ENCODE peak calls at places on chromosomes 6 and 20, in four cellular contexts. P is GM12878, B is stomach, U is A549. D is an unnamed sample.

GRCh38 chr6:155495011-155495768 is 39.6 kb upstream of the NOX3 start:
- DNase-seq in U (no peak), B (no peak), P (no peak), D (no peak)

GRCh38 chr20:44720994-44721784 is 6.0 kb downstream of the CCN5 start:
- DNase-seq in B (peak), P (no peak), U (no peak), D (no peak)

GRCh38 chr6:37054580-37054979 is 49.1 kb downstream of the FGD2 start:
- DNase-seq in B (no peak), P (no peak), U (no peak), D (no peak)

GRCh38 chr6:139378882-139379341 is 4.5 kb upstream of the CITED2 start:
- DNase-seq in P (no peak), U (peak), B (no peak), D (no peak)

GRCh38 chr6:136782021-136782770 is 10.1 kb downstream of the MAP3K5 start:
- DNase-seq in P (no peak), B (no peak), U (no peak), D (no peak)

GRCh38 chr6:35360349-35361138 is 18.2 kb downstream of the PPARD start:
- DNase-seq in P (no peak), B (no peak), U (no peak), D (no peak)

GRCh38 chr20:24978493-24978892 is 14.1 kb downstream of the APMAP start:
- DNase-seq in B (no peak), U (no peak), P (no peak), D (no peak)

GRCh38 chr6:159977242-159978214 is 8.6 kb downstream of the IGF2R start:
- DNase-seq in B (no peak), U (no peak), P (no peak), D (no peak)

GRCh38 chr20:25584905-25585704 is at the start of gene NINL:
- DNase-seq in B (peak), P (no peak), U (peak), D (peak)

GRCh38 chr6:132298344-132298949 is 102.8 kb downstream of the MOXD1 start:
- DNase-seq in B (peak), P (no peak), U (peak), D (peak)

GRCh38 chr20:25247666-25248500 is at the start of gene PYGB:
- DNase-seq in U (peak), P (peak), B (peak), D (peak)

DNA sequence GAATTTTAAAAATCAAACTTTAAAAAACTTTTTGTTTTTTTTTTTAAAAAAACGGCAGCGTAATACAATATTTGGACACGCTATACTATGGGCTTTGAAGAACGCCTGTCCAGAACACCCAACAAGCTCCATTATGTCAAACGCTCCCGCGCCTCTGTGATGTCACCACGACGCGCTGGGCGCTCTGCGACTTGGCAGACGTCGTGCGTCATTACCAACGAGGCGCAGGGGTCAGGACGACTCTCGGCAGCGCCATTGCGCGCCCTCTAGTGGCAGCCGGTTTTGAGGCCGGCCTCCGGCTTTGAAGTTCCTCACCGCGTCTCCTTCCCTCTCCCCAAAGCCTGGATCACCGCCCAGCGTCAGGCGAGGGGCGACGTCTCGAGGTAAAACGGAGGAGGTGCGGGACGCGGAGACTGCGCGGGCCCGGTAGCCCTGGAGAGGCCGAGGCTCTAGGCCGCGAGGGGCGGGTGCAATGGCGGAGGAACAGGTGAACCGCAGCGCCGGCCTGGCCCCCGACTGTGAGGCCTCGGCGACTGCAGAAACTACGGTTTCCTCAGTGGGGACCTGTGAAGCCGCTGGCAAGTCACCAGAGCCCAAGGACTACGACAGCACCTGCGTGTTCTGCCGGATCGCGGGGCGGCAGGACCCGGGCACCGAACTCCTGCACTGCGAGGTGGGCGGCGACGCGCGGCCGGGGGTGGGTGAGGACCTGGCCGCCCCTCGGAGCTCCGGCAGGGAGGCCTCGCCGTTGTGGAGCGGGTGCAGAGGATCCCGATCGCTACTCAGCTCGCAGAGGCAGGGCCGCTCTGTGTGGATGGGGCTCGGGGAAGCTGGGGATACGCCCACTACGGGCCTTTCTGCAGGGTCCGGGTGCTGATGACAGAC is at the start of gene HINT3:
- DNase-seq in U (peak), B (peak), P (peak), D (peak)
- TF ChIP-seq POLR2A in U (no peak), B (no peak), P (peak), D (peak)

GRCh38 chr20:47887477-47888080 is 102.3 kb upstream of the SULF2 start:
- DNase-seq in P (no peak), B (no peak), U (no peak), D (no peak)
- TF ChIP-seq CTCF in P (no peak), B (no peak), U (no peak), D (no peak)

DNA sequence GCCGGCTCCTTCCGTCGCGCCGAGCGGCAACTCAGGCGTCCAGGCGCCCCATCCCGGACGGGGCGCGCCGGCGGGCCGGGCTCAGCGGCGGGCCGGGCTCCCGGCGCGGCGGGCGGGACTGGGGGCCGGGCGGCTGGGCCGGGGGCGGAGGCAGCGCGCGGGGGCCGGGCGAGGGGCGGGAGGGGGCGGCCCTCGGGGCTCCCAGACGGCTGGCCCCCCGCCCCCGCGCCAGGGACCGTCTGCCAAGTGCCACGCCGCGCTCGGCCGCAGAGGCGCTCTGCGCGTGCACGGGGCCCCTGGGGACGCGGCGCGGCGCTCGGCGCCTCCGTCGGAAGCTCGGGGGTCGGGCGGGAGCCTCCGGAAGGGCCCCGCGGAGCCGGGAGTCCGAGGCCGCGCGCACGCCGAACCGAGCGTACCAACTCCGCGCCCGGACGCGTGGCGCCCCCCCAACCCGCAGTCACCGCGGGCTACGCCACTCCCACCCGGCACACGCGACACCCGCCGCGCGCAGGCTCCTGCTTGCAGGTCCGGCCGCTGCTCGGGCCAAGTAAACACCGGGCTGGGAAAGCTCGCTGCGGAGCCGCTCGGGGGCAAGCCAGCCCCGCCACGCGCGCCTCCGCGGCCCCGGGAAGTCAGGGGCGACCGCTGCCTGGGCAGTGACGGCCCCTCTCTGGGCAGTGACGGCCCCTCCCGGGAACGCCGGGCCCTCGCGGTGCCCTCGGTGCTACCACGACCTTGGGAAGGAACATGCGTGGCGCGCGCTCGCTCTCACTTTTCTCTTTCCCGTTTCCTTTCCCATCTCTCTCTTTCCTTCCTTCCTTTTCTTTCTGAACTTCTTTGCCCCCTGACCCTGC is at the start of gene PREX1:
- DNase-seq in B (peak), P (no peak), U (peak), D (peak)
- TF ChIP-seq POLR2A in B (no peak), P (peak), U (peak), D (no peak)

GRCh38 chr6:45625191-45625664 is 247.5 kb upstream of the SUPT3H start:
- DNase-seq in P (no peak), U (no peak), B (no peak), D (no peak)
- TF ChIP-seq CTCF in P (no peak), U (no peak), B (no peak), D (no peak)

DNA sequence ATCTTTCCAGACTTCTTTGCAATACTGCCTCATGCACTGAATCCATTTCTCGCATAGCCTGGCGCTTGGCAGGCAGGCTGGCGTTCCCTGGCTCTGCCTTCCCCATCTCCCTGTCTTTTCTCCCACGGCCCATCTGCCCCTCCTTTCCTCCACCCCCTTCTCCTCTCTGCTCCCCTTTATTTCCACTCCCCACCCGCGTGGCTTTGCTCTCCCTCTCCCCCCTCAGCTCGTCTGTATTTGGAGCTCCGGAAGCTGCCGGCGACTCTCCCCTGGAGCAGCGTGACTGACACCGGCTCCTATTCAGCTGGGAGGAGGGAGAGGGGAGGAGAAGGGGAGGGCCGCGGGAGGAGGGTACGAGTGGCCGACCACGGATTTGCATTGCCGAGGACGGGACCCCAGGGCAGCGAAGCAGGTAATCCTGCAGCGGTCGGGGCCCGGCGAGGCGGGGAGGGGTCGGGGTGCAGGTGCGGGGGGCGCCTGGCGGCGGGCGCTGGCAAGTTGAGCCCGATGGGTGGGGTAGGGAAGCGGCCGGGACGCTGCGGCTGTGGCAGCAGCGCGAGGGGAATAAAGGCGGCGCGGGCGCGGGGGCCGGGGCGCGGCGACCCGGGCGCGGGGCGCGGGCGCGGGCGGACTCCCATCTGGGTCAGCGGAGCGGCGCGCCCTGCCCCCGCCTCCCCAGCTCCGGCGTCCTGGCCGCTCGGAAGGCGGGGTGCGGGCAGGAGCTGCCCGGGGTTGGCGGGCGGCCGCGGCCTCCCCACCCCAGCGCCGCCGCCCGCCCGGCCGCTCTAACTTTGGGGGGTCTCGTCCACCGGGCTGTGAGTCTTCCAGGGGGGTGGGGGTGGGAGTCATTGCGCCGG is at the start of gene CAP2:
- DNase-seq in P (no peak), B (peak), U (peak), D (peak)
- TF ChIP-seq POLR2A in P (no peak), B (no peak), U (peak), D (no peak)

D was measured in Peyer's patch.